ENCODE peak calls at places on chromosomes 13 and 19, in four cellular contexts. F is K562, G is GM12878, U is HepG2. C is an unnamed sample.

GRCh38 chr13:64078025-64078424 is 2662.4 kb upstream of the PCDH20 start:
- DNase-seq in F (no peak), G (no peak), U (peak), C (no peak)

GRCh38 chr13:88257706-88258105 is 586.5 kb downstream of the SLITRK5 start:
- DNase-seq in F (no peak), G (no peak), U (no peak), C (no peak)

GRCh38 chr13:30052127-30052526 is 201.7 kb upstream of the UBL3 start:
- DNase-seq in F (peak), G (no peak), U (no peak), C (peak)

GRCh38 chr13:30416471-30416870 is 5.8 kb upstream of the UBE2L5 start:
- DNase-seq in F (no peak), G (no peak), U (no peak), C (no peak)

GRCh38 chr13:111225810-111226546 is 94.5 kb upstream of the TEX29 start:
- DNase-seq in F (no peak), G (no peak), U (no peak), C (no peak)

GRCh38 chr13:42027286-42027685 is 21.2 kb upstream of the DGKH start:
- DNase-seq in F (no peak), G (no peak), U (no peak), C (no peak)

GRCh38 chr13:57629821-57630235 is 1.7 kb upstream of the PCDH17 start:
- DNase-seq in F (no peak), G (no peak), U (no peak), C (peak)

GRCh38 chr19:39818626-39819097 is 15.3 kb downstream of the DYRK1B start:
- DNase-seq in F (no peak), G (peak), U (no peak), C (no peak)

GRCh38 chr19:22797040-22797439 is 13.1 kb upstream of the ZNF99 start:
- DNase-seq in F (no peak), G (no peak), U (no peak), C (no peak)

GRCh38 chr19:49677232-49677881 is at the start of gene PRMT1:
- DNase-seq in F (peak), G (no peak), U (peak), C (peak)

GRCh38 chr13:40189885-40190655 is 476.4 kb downstream of the FOXO1 start:
- DNase-seq in F (no peak), G (no peak), U (no peak), C (no peak)

GRCh38 chr13:51000576-51001260 is 91.1 kb downstream of the RNASEH2B start:
- DNase-seq in F (no peak), G (no peak), U (no peak), C (no peak)

GRCh38 chr13:90008707-90009149 is 1338.8 kb upstream of the MIR17HG start:
- DNase-seq in F (no peak), G (no peak), U (no peak), C (peak)

GRCh38 chr19:15452111-15453047 is 2.6 kb upstream of the WIZ start:
- DNase-seq in F (peak), G (no peak), U (peak), C (peak)

GRCh38 chr19:33270769-33271168 is 31.6 kb downstream of the CEBPA start:
- DNase-seq in F (no peak), G (no peak), U (no peak), C (no peak)

GRCh38 chr13:107457686-107458085 is 757.6 kb downstream of the LIG4 start:
- DNase-seq in F (no peak), G (no peak), U (no peak), C (no peak)

GRCh38 chr19:5154129-5154798 is 185.4 kb downstream of the KDM4B start:
- DNase-seq in F (peak), G (no peak), U (peak), C (no peak)

GRCh38 chr19:8512115-8512967 is 1.6 kb downstream of the ZNF414 start:
- DNase-seq in F (peak), G (no peak), U (peak), C (peak)

GRCh38 chr13:99380921-99381645 is 73.9 kb upstream of the GPR183 start:
- DNase-seq in F (no peak), G (peak), U (no peak), C (peak)

GRCh38 chr13:107035778-107036177 is 467.8 kb upstream of the ARGLU1 start:
- DNase-seq in F (no peak), G (no peak), U (no peak), C (no peak)

GRCh38 chr19:15831626-15832025 is 16.2 kb upstream of the OR10H1 start:
- DNase-seq in F (no peak), G (no peak), U (no peak), C (no peak)

GRCh38 chr19:51548891-51549305 is 17.4 kb upstream of the SIGLEC6 start:
- DNase-seq in F (no peak), G (no peak), U (no peak), C (no peak)

GRCh38 chr13:21326155-21327030 is 132.7 kb downstream of the ZDHHC20 start:
- DNase-seq in F (no peak), G (no peak), U (no peak), C (peak)

GRCh38 chr13:41019578-41020347 is 647 bp upstream of the ELF1 start:
- DNase-seq in F (no peak), G (no peak), U (peak), C (no peak)

GRCh38 chr13:99103536-99103935 is 97.1 kb upstream of the UBAC2 start:
- DNase-seq in F (no peak), G (no peak), U (no peak), C (no peak)

GRCh38 chr19:33384983-33385382 is 11.5 kb downstream of the CEBPG start:
- DNase-seq in F (no peak), G (no peak), U (no peak), C (no peak)

DNA sequence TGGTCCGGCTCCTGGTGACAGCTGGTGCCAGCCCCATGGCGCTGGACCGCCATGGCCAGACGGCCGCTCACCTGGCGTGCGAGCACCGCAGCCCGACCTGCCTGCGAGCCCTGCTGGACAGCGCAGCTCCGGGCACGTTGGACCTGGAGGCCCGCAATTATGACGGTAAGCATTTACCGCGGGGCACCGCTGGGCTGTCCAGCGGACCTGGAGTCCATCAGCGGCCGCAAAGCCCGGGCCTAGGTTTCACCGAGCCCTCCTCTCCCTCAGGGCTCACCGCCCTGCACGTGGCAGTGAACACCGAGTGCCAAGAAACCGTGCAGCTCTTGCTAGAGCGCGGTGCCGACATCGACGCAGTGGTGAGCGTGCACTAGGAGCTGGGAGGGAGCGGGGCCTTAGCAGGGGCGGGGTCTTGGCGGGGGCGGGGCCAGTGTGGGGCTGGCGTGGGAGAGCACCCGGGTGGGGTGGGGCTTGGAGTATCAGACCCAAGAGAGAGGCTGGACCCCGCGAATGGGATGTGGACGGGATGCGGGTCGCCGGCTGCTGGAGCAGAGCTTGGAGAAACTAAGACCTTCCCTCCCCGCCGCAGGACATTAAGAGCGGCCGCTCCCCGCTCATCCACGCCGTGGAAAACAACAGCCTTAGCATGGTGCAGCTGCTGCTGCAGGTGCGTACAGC is 8.7 kb downstream of the BCL3 start:
- DNase-seq in F (no peak), G (no peak), U (no peak), C (no peak)
- H3K4me3 ChIP-seq in F (no peak), G (no peak), U (no peak), C (peak)

DNA sequence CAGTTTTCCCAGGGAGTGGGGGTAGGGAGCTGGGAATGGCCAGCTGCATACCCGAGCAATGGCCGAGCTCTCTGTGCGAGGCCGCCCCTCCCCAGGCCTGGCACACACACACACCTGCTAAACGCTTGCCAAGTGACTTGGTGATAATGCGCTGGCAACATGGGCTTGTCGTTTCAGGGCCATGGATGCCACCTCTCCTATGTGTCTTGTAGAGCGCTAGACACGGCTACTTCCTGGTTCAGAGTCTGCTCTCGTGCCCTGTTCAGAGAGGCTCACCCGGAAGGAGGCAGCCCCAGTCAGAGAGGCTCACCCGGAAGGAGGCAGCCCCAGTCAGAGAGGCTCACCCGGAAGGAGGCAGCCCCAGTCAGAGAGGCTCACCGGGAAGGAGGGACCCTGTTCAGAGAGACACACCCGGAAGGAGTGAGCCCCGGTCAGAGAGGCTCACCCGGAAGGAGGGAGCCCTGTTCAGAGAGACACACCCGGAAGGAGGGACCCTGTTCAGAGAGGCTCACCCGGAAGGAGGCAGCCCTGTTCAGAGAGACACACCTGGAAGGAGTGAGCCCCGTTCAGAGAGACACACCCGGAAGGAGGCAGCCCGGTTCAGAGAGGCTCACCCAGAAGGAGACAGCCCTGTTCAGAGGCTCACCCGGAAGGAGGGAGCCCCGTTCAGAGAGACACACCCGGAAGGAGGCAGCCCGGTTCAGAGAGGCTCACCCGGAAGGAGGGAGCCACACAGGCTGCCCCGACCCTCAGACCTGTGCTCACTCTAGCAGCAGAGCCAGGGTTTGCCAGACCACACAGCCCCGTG is 4.2 kb downstream of the ADPRHL1 start:
- DNase-seq in F (peak), G (peak), U (peak), C (no peak)
- TF ChIP-seq ZNF274 in F (no peak), G (no peak), U (no peak), C (no peak)

GRCh38 chr13:108830916-108831315 is 201.5 kb downstream of the MYO16 start:
- DNase-seq in F (no peak), G (no peak), U (no peak), C (no peak)

GRCh38 chr13:108834193-108834592 is 204.8 kb downstream of the MYO16 start:
- DNase-seq in F (no peak), G (no peak), U (no peak), C (no peak)

GRCh38 chr13:108835082-108835481 is 205.7 kb downstream of the MYO16 start:
- DNase-seq in F (no peak), G (no peak), U (no peak), C (no peak)
- TF ChIP-seq EP300 in F (no peak), G (no peak), U (no peak), C (no peak)

DNA sequence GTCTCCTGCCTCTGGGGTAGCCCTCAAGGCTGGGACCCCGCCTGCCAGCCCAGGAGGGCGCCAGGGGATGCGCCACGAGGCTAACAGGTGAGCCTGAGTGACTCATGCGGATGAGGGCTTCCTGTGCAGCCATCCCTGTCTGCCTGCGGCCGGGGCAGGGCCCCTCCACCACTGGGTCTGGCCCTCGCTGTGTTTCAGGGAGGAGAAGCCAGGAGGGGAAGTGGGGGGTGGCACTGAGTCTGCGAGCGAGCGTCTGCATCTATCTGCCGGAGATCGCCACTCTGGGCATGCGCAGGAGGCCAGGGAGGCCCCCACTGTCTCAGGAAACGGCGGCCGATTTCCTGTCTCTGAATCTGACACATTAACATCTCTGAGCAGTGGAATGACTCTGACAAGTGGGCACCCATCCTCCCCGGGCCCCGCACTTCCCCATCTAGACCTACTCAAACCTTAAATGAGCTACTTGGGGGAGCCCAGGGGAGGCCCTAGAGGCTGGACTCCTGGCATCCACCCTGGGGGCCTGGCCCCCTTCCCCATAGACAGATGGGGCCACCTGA is 19.7 kb downstream of the RFX1 start:
- DNase-seq in F (no peak), G (peak), U (no peak), C (peak)
- H3K4me3 ChIP-seq in F (no peak), G (peak), U (no peak), C (peak)

GRCh38 chr13:44142540-44142867 is 231.1 kb upstream of the SERP2 start:
- DNase-seq in F (no peak), G (no peak), U (no peak), C (no peak)

GRCh38 chr13:44141725-44142539 is 231.7 kb upstream of the SERP2 start:
- DNase-seq in F (peak), G (peak), U (peak), C (peak)

GRCh38 chr13:44140146-44140545 is 233.5 kb upstream of the SERP2 start:
- DNase-seq in F (no peak), G (no peak), U (peak), C (no peak)

GRCh38 chr13:44142911-44143665 is 230.5 kb upstream of the SERP2 start:
- DNase-seq in F (peak), G (no peak), U (no peak), C (no peak)

GRCh38 chr13:44141213-44141724 is 232.4 kb upstream of the SERP2 start:
- DNase-seq in F (no peak), G (no peak), U (no peak), C (no peak)
- TF ChIP-seq ZNF274 in F (no peak), G (no peak), U (no peak), C (no peak)

GRCh38 chr13:80342541-80343371 is 1.8 kb upstream of the SPRY2 start:
- DNase-seq in F (peak), G (no peak), U (peak), C (no peak)

GRCh38 chr13:80340643-80341097 is 256 bp downstream of the SPRY2 start:
- DNase-seq in F (no peak), G (no peak), U (peak), C (no peak)

GRCh38 chr13:80339841-80340642 is 884 bp downstream of the SPRY2 start:
- DNase-seq in F (peak), G (no peak), U (peak), C (no peak)

GRCh38 chr13:80341771-80342271 is 895 bp upstream of the SPRY2 start:
- DNase-seq in F (peak), G (no peak), U (peak), C (no peak)

DNA sequence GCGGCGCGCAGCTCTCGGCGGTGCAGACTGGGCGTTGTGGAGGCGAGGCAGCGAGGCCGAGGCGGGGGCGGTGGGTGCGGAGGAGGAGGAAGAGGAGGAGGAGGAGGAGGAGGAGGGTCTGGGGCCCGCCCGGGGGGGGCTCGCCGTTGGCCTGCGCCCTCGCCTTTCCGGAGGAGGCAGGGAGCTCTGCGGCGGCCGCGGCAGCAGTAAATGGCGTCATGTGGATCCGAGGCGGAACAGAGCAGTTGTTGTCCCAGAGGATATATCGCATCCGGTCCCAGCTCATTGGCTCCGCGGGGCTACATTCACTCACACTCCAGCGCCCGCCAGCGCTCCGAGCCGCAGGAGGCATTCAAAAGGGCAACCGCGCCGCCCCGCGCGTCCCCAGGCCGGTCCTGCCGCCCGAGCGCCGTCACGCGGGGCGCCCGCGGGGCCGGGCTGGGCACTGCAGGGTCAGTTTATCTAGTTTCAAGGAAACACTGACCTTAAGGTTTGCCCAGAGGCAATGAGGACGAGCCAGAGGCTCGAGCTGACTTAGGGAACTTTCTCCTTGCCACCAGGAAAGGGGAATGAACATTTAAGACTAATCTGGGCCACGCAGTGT is at the start of gene SPRY2:
- DNase-seq in F (peak), G (no peak), U (peak), C (peak)
- TF ChIP-seq EP300 in F (no peak), G (peak), U (no peak), C (no peak)

GRCh38 chr19:1846517-1847205 is 1.6 kb downstream of the REXO1 start:
- DNase-seq in F (no peak), G (no peak), U (no peak), C (no peak)
- H3K4me3 ChIP-seq in F (peak), G (peak), U (peak), C (peak)

GRCh38 chr13:84844473-84844872 is 954.7 kb downstream of the SLITRK6 start:
- DNase-seq in F (no peak), G (no peak), U (peak), C (no peak)
- TF ChIP-seq ZNF274 in F (no peak), G (no peak), U (no peak), C (no peak)

GRCh38 chr19:3720533-3720917 is 12.3 kb downstream of the TJP3 start:
- DNase-seq in F (peak), G (no peak), U (no peak), C (no peak)
- TF ChIP-seq EP300 in F (no peak), G (no peak), U (no peak), C (no peak)

DNA sequence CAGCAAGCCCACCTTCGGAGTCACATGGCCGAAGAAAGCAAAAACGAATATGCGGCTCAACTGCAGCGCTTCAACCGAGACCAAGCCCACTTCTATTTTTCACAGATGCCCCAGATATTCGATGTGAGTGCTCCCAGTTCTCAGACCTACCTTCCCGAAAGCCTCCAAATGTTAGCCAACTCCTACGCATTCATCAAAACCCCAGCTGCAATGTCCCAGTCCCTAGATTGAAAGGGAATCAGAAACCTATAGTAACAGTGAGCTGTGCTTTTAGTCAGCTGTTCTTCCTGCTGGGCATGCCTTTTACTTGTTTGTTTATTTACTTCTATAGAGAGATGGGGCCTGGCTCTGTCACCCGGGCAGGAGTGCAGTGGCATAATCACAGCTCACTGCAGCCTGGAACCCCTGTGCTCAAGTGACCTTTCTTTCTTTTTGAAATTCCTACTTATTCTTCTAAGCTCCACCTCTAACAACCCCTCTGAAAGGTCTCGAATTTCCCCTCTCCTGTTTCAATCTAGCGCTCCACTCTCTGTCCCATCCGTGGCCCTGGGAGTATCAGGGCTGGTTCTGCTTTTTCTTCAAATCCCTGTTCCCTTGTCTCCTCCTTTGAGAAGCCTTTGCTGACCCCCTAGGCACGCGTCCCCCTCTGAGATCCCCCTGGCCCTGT is 4.4 kb downstream of the TRIP10 start:
- DNase-seq in F (no peak), G (no peak), U (no peak), C (no peak)
- H3K4me3 ChIP-seq in F (no peak), G (no peak), U (no peak), C (no peak)

C was measured in H1.